ENCODE peak calls at places on chromosome 3, in ten cellular contexts. One of them, this sample, is unnamed. For H3K27me3 and H3K9me3, the result is how much of the 10 kb centered on the place peaks cover.

GRCh38 chr3:52830535-52831258 is at the start of gene ITIH4:
- DNase-seq in CD4-positive, CD25-positive, alpha-beta regulatory T cell: no peak
- DNase-seq in SJSA1: no peak
- DNase-seq in GM23248: no peak
- DNase-seq in psoas muscle: no peak
- DNase-seq in PC-3: peak
- DNase-seq in AG04450: no peak
- DNase-seq in uterus: no peak
- DNase-seq in right lobe of liver: peak
- DNase-seq in pancreas: no peak
- DNase-seq in this sample: no peak

GRCh38 chr3:5103743-5104142 is 18.3 kb upstream of the ARL8B start:
- DNase-seq in SJSA1: no peak
- DNase-seq in uterus: no peak
- DNase-seq in right lobe of liver: no peak
- DNase-seq in psoas muscle: no peak
- DNase-seq in pancreas: no peak
- DNase-seq in AG04450: no peak
- DNase-seq in PC-3: no peak
- DNase-seq in CD4-positive, CD25-positive, alpha-beta regulatory T cell: no peak
- DNase-seq in GM23248: no peak
- DNase-seq in this sample: no peak

GRCh38 chr3:17645074-17645698 is 97.2 kb downstream of the TBC1D5 start:
- DNase-seq in psoas muscle: no peak
- DNase-seq in pancreas: no peak
- DNase-seq in PC-3: peak
- DNase-seq in right lobe of liver: no peak
- DNase-seq in SJSA1: peak
- DNase-seq in CD4-positive, CD25-positive, alpha-beta regulatory T cell: peak
- DNase-seq in AG04450: peak
- DNase-seq in GM23248: peak
- DNase-seq in uterus: no peak
- DNase-seq in this sample: no peak

GRCh38 chr3:8509961-8510360 is 8.3 kb downstream of the LMCD1 start:
- DNase-seq in AG04450: peak
- DNase-seq in uterus: no peak
- DNase-seq in right lobe of liver: no peak
- DNase-seq in GM23248: peak
- DNase-seq in CD4-positive, CD25-positive, alpha-beta regulatory T cell: no peak
- DNase-seq in psoas muscle: peak
- DNase-seq in pancreas: no peak
- DNase-seq in PC-3: peak
- DNase-seq in SJSA1: peak
- DNase-seq in this sample: no peak

GRCh38 chr3:131348911-131349310 is 32.7 kb upstream of the NUDT16 start:
- DNase-seq in psoas muscle: no peak
- DNase-seq in right lobe of liver: no peak
- DNase-seq in pancreas: no peak
- DNase-seq in uterus: no peak
- DNase-seq in AG04450: no peak
- DNase-seq in CD4-positive, CD25-positive, alpha-beta regulatory T cell: no peak
- DNase-seq in PC-3: peak
- DNase-seq in SJSA1: no peak
- DNase-seq in GM23248: no peak
- DNase-seq in this sample: no peak

GRCh38 chr3:159322322-159322939 is 520.6 kb downstream of the MFSD1 start:
- DNase-seq in right lobe of liver: peak
- DNase-seq in psoas muscle: peak
- DNase-seq in CD4-positive, CD25-positive, alpha-beta regulatory T cell: no peak
- DNase-seq in uterus: no peak
- DNase-seq in GM23248: peak
- DNase-seq in PC-3: peak
- DNase-seq in AG04450: no peak
- DNase-seq in pancreas: peak
- DNase-seq in SJSA1: peak
- DNase-seq in this sample: peak

GRCh38 chr3:14371573-14372474 is 30.6 kb upstream of the SLC6A6 start:
- DNase-seq in right lobe of liver: peak
- DNase-seq in uterus: no peak
- DNase-seq in GM23248: peak
- DNase-seq in pancreas: peak
- DNase-seq in AG04450: no peak
- DNase-seq in SJSA1: peak
- DNase-seq in CD4-positive, CD25-positive, alpha-beta regulatory T cell: no peak
- DNase-seq in PC-3: peak
- DNase-seq in psoas muscle: peak
- DNase-seq in this sample: peak

GRCh38 chr3:169404491-169404890 is 259.0 kb downstream of the MECOM start:
- DNase-seq in psoas muscle: no peak
- DNase-seq in PC-3: no peak
- DNase-seq in SJSA1: no peak
- DNase-seq in pancreas: no peak
- DNase-seq in right lobe of liver: no peak
- DNase-seq in CD4-positive, CD25-positive, alpha-beta regulatory T cell: no peak
- DNase-seq in GM23248: no peak
- DNase-seq in uterus: no peak
- DNase-seq in AG04450: no peak
- DNase-seq in this sample: no peak

GRCh38 chr3:160027541-160028195 is 39.0 kb downstream of the IL12A start:
- DNase-seq in psoas muscle: no peak
- DNase-seq in pancreas: no peak
- DNase-seq in GM23248: peak
- DNase-seq in AG04450: peak
- DNase-seq in uterus: no peak
- DNase-seq in right lobe of liver: no peak
- DNase-seq in SJSA1: peak
- DNase-seq in PC-3: peak
- DNase-seq in CD4-positive, CD25-positive, alpha-beta regulatory T cell: no peak
- DNase-seq in this sample: peak

GRCh38 chr3:29513236-29513635 is 232.4 kb downstream of the RBMS3 start:
- DNase-seq in right lobe of liver: no peak
- DNase-seq in CD4-positive, CD25-positive, alpha-beta regulatory T cell: no peak
- DNase-seq in GM23248: peak
- DNase-seq in AG04450: no peak
- DNase-seq in PC-3: peak
- DNase-seq in SJSA1: no peak
- DNase-seq in uterus: no peak
- DNase-seq in pancreas: no peak
- DNase-seq in psoas muscle: no peak
- DNase-seq in this sample: peak

GRCh38 chr3:190048831-190049541 is 71.7 kb downstream of the P3H2 start:
- DNase-seq in PC-3: peak
- DNase-seq in SJSA1: peak
- DNase-seq in right lobe of liver: no peak
- DNase-seq in CD4-positive, CD25-positive, alpha-beta regulatory T cell: no peak
- DNase-seq in AG04450: no peak
- DNase-seq in GM23248: peak
- DNase-seq in pancreas: no peak
- DNase-seq in psoas muscle: no peak
- DNase-seq in uterus: no peak
- DNase-seq in this sample: peak

GRCh38 chr3:13815088-13815683 is 64.7 kb downstream of the WNT7A start:
- DNase-seq in GM23248: no peak
- DNase-seq in SJSA1: no peak
- DNase-seq in pancreas: no peak
- DNase-seq in CD4-positive, CD25-positive, alpha-beta regulatory T cell: no peak
- DNase-seq in right lobe of liver: no peak
- DNase-seq in PC-3: no peak
- DNase-seq in psoas muscle: no peak
- DNase-seq in AG04450: no peak
- DNase-seq in uterus: no peak
- DNase-seq in this sample: no peak

GRCh38 chr3:195405646-195406045 is 37.2 kb downstream of the ACAP2 start:
- DNase-seq in right lobe of liver: no peak
- DNase-seq in GM23248: no peak
- DNase-seq in AG04450: no peak
- DNase-seq in CD4-positive, CD25-positive, alpha-beta regulatory T cell: no peak
- DNase-seq in uterus: no peak
- DNase-seq in pancreas: no peak
- DNase-seq in psoas muscle: no peak
- DNase-seq in PC-3: no peak
- DNase-seq in SJSA1: no peak
- DNase-seq in this sample: no peak

GRCh38 chr3:114383875-114384557 is 90.2 kb downstream of the TIGIT start:
- DNase-seq in AG04450: peak
- DNase-seq in pancreas: peak
- DNase-seq in PC-3: peak
- DNase-seq in GM23248: peak
- DNase-seq in SJSA1: peak
- DNase-seq in uterus: peak
- DNase-seq in right lobe of liver: peak
- DNase-seq in CD4-positive, CD25-positive, alpha-beta regulatory T cell: peak
- DNase-seq in psoas muscle: peak
- DNase-seq in this sample: peak
- H3K4me3 ChIP-seq in AG04450: peak
- H3K4me3 ChIP-seq in pancreas: no peak
- H3K4me3 ChIP-seq in PC-3: no peak
- H3K4me3 ChIP-seq in GM23248: peak
- H3K4me3 ChIP-seq in SJSA1: peak
- H3K4me3 ChIP-seq in uterus: peak
- H3K4me3 ChIP-seq in right lobe of liver: peak
- H3K4me3 ChIP-seq in CD4-positive, CD25-positive, alpha-beta regulatory T cell: peak
- H3K4me3 ChIP-seq in psoas muscle: peak
- H3K4me3 ChIP-seq in this sample: peak

DNA sequence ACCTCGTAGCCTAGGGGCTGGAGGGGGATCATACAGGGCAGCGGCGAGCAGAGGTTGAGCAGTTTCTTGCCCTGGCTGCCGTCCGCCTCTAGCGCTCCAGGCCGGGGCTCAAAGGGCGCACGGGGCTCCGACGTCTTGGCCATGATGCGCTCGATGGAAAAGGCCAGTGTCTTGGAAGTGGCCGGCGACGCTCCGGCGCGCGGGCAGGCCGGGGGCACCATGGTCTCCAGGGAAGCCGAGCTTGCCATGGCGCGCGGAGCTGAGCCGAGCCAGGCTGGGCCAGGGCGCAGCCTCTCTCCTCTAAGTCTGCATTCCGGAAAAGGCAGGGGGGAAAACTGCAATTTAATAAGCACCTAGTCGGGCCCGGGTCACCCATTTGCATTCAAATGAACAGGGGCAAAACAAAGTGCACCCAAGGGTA is 719 bp downstream of the FEZF2 start:
- DNase-seq in pancreas: no peak
- DNase-seq in SJSA1: no peak
- DNase-seq in GM23248: no peak
- DNase-seq in PC-3: no peak
- DNase-seq in right lobe of liver: no peak
- DNase-seq in CD4-positive, CD25-positive, alpha-beta regulatory T cell: no peak
- DNase-seq in psoas muscle: no peak
- DNase-seq in AG04450: no peak
- DNase-seq in uterus: no peak
- DNase-seq in this sample: no peak
- H3K27me3 ChIP-seq in pancreas: half or more
- H3K27me3 ChIP-seq in SJSA1: half or more
- H3K27me3 ChIP-seq in GM23248: half or more
- H3K27me3 ChIP-seq in PC-3: under half
- H3K27me3 ChIP-seq in right lobe of liver: under half
- H3K27me3 ChIP-seq in CD4-positive, CD25-positive, alpha-beta regulatory T cell: under half
- H3K27me3 ChIP-seq in psoas muscle: under half
- H3K27me3 ChIP-seq in AG04450: half or more
- H3K27me3 ChIP-seq in uterus: under half
- H3K27me3 ChIP-seq in this sample: under half

DNA sequence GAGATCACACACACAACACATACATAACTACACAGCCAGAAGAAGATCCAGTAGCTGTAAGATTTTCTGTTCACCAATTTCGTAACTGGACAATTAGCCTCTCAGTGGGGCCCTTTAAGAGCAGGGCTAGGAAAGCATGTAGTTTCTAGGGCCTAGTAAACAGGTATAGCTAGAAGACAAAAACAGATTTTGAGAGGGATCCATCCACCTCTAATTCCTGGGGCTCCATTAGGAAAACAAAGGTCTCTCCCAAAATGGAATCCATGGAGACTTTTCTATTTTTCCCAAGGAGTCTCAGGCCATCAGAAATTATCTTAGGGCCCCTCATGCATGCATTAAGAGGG is 10.5 kb downstream of the KIF15 start:
- DNase-seq in right lobe of liver: no peak
- DNase-seq in pancreas: no peak
- DNase-seq in uterus: no peak
- DNase-seq in AG04450: no peak
- DNase-seq in PC-3: no peak
- DNase-seq in psoas muscle: no peak
- DNase-seq in CD4-positive, CD25-positive, alpha-beta regulatory T cell: no peak
- DNase-seq in GM23248: no peak
- DNase-seq in SJSA1: no peak
- DNase-seq in this sample: no peak
- H3K9me3 ChIP-seq in right lobe of liver: under half
- H3K9me3 ChIP-seq in pancreas: under half
- H3K9me3 ChIP-seq in uterus: under half
- H3K9me3 ChIP-seq in AG04450: under half
- H3K9me3 ChIP-seq in PC-3: under half
- H3K9me3 ChIP-seq in psoas muscle: under half
- H3K9me3 ChIP-seq in CD4-positive, CD25-positive, alpha-beta regulatory T cell: under half
- H3K9me3 ChIP-seq in GM23248: under half
- H3K9me3 ChIP-seq in SJSA1: under half
- H3K9me3 ChIP-seq in this sample: under half

DNA sequence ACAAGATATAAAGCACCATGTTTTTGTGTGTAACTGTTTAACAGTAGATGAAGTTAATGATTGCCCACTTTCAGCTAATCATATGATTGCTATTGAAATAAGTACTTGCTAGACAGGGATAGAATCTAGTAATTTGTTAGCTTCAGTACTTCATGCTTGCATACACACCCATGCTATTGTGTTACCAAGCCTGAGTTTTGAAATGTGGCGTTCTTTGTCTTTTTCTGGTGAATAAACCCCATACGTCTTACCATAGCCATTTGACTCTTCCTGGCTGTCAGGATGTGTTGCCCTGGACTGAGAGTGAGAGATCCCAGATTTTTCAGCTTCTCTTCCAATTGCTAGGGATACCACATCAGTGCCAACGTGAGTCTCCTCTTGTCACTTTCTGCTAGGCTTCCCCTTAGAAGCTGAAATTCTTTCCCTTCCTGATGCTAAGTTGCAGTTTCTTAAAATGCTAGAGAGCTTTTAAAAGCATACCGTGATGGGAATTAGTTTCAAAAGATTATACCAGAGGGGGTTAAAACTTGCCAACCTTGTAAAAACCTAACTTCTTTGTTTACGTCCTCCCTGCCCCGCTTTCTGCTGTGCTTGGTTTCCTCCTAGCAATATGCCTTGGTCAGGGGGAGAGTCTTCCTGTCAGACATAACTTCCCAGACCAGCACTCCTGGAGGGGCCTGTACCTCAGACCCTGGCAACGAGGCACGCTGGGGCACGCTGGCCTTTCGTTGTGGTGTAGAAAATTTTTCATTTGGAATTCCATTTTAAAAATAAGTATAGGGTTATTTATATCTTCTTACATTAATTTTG is 62.9 kb upstream of the ULK4 start:
- DNase-seq in uterus: no peak
- DNase-seq in AG04450: no peak
- DNase-seq in GM23248: peak
- DNase-seq in right lobe of liver: no peak
- DNase-seq in pancreas: no peak
- DNase-seq in PC-3: no peak
- DNase-seq in SJSA1: no peak
- DNase-seq in CD4-positive, CD25-positive, alpha-beta regulatory T cell: no peak
- DNase-seq in psoas muscle: no peak
- DNase-seq in this sample: no peak
- H3K4me3 ChIP-seq in uterus: no peak
- H3K4me3 ChIP-seq in AG04450: no peak
- H3K4me3 ChIP-seq in GM23248: peak
- H3K4me3 ChIP-seq in right lobe of liver: no peak
- H3K4me3 ChIP-seq in pancreas: no peak
- H3K4me3 ChIP-seq in PC-3: no peak
- H3K4me3 ChIP-seq in SJSA1: no peak
- H3K4me3 ChIP-seq in CD4-positive, CD25-positive, alpha-beta regulatory T cell: no peak
- H3K4me3 ChIP-seq in psoas muscle: peak
- H3K4me3 ChIP-seq in this sample: no peak

GRCh38 chr3:62874398-62875102 is 666 bp downstream of the CADPS start:
- DNase-seq in PC-3: no peak
- DNase-seq in SJSA1: no peak
- DNase-seq in uterus: no peak
- DNase-seq in pancreas: peak
- DNase-seq in CD4-positive, CD25-positive, alpha-beta regulatory T cell: no peak
- DNase-seq in psoas muscle: no peak
- DNase-seq in AG04450: no peak
- DNase-seq in GM23248: peak
- DNase-seq in right lobe of liver: no peak
- DNase-seq in this sample: peak
- H3K27me3 ChIP-seq in PC-3: under half
- H3K27me3 ChIP-seq in SJSA1: under half
- H3K27me3 ChIP-seq in uterus: under half
- H3K27me3 ChIP-seq in pancreas: under half
- H3K27me3 ChIP-seq in CD4-positive, CD25-positive, alpha-beta regulatory T cell: under half
- H3K27me3 ChIP-seq in psoas muscle: under half
- H3K27me3 ChIP-seq in AG04450: under half
- H3K27me3 ChIP-seq in GM23248: under half
- H3K27me3 ChIP-seq in right lobe of liver: under half
- H3K27me3 ChIP-seq in this sample: under half

This sample was measured in MG63.